ENCODE peak calls at places on chromosomes 6 and 20, in five cellular contexts. One of them, this sample, is unnamed.

GRCh38 chr6:10999994-11000393 is 44.1 kb downstream of the ELOVL2 start:
- DNase-seq in spleen: no peak
- DNase-seq in psoas muscle: no peak
- DNase-seq in transverse colon: no peak
- DNase-seq in right cardiac atrium: no peak
- DNase-seq in this sample: no peak

GRCh38 chr6:112231609-112232060 is 22.7 kb downstream of the LAMA4 start:
- DNase-seq in transverse colon: no peak
- DNase-seq in psoas muscle: no peak
- DNase-seq in right cardiac atrium: no peak
- DNase-seq in spleen: no peak
- DNase-seq in this sample: no peak

GRCh38 chr20:63969851-63970713 is at the start of gene ZNF512B:
- DNase-seq in right cardiac atrium: peak
- DNase-seq in transverse colon: peak
- DNase-seq in spleen: peak
- DNase-seq in psoas muscle: peak
- DNase-seq in this sample: peak

GRCh38 chr20:22684072-22684762 is 99.8 kb upstream of the FOXA2 start:
- DNase-seq in right cardiac atrium: peak
- DNase-seq in psoas muscle: peak
- DNase-seq in spleen: no peak
- DNase-seq in transverse colon: peak
- DNase-seq in this sample: peak

GRCh38 chr20:41232971-41233926 is 84.3 kb downstream of the ZHX3 start:
- DNase-seq in spleen: no peak
- DNase-seq in transverse colon: no peak
- DNase-seq in psoas muscle: no peak
- DNase-seq in right cardiac atrium: no peak
- DNase-seq in this sample: peak

GRCh38 chr20:11738852-11739251 is 178.8 kb upstream of the BTBD3 start:
- DNase-seq in psoas muscle: no peak
- DNase-seq in transverse colon: no peak
- DNase-seq in spleen: no peak
- DNase-seq in right cardiac atrium: no peak
- DNase-seq in this sample: no peak

GRCh38 chr6:11317885-11318771 is 85.7 kb upstream of the NEDD9 start:
- DNase-seq in transverse colon: peak
- DNase-seq in right cardiac atrium: peak
- DNase-seq in spleen: no peak
- DNase-seq in psoas muscle: peak
- DNase-seq in this sample: peak

GRCh38 chr20:18256440-18257090 is 31.8 kb upstream of the ZNF133 start:
- DNase-seq in psoas muscle: no peak
- DNase-seq in spleen: no peak
- DNase-seq in transverse colon: no peak
- DNase-seq in right cardiac atrium: no peak
- DNase-seq in this sample: no peak

GRCh38 chr6:123415844-123416468 is 220.8 kb downstream of the TRDN start:
- DNase-seq in psoas muscle: no peak
- DNase-seq in spleen: no peak
- DNase-seq in transverse colon: peak
- DNase-seq in right cardiac atrium: peak
- DNase-seq in this sample: peak

GRCh38 chr6:146041282-146041681 is 12.4 kb downstream of the GRM1 start:
- DNase-seq in spleen: no peak
- DNase-seq in psoas muscle: no peak
- DNase-seq in transverse colon: no peak
- DNase-seq in right cardiac atrium: no peak
- DNase-seq in this sample: peak

GRCh38 chr6:151436300-151436699 is 15.6 kb downstream of the RMND1 start:
- DNase-seq in spleen: no peak
- DNase-seq in transverse colon: no peak
- DNase-seq in right cardiac atrium: no peak
- DNase-seq in psoas muscle: no peak
- DNase-seq in this sample: no peak

GRCh38 chr6:90759662-90760061 is 172.8 kb upstream of the MAP3K7 start:
- DNase-seq in spleen: no peak
- DNase-seq in psoas muscle: no peak
- DNase-seq in transverse colon: no peak
- DNase-seq in right cardiac atrium: no peak
- DNase-seq in this sample: no peak

GRCh38 chr6:138673317-138674014 is 100.1 kb upstream of the CCDC28A start:
- DNase-seq in psoas muscle: no peak
- DNase-seq in right cardiac atrium: no peak
- DNase-seq in spleen: no peak
- DNase-seq in transverse colon: no peak
- DNase-seq in this sample: no peak

GRCh38 chr6:136077834-136078576 is 172.1 kb downstream of the MTFR2 start:
- DNase-seq in psoas muscle: peak
- DNase-seq in transverse colon: no peak
- DNase-seq in right cardiac atrium: no peak
- DNase-seq in spleen: no peak
- DNase-seq in this sample: no peak

GRCh38 chr6:55866110-55866509 is 9.3 kb downstream of the BMP5 start:
- DNase-seq in transverse colon: no peak
- DNase-seq in psoas muscle: no peak
- DNase-seq in spleen: no peak
- DNase-seq in right cardiac atrium: no peak
- DNase-seq in this sample: peak

GRCh38 chr6:149483849-149484635 is 772 bp downstream of the ZC3H12D start:
- DNase-seq in transverse colon: no peak
- DNase-seq in spleen: no peak
- DNase-seq in psoas muscle: no peak
- DNase-seq in right cardiac atrium: no peak
- DNase-seq in this sample: no peak

GRCh38 chr20:57130160-57130772 is 136.2 kb downstream of the BMP7 start:
- DNase-seq in spleen: no peak
- DNase-seq in transverse colon: no peak
- DNase-seq in right cardiac atrium: no peak
- DNase-seq in psoas muscle: no peak
- DNase-seq in this sample: peak

GRCh38 chr6:90605749-90606344 is 19.0 kb upstream of the MAP3K7 start:
- DNase-seq in psoas muscle: no peak
- DNase-seq in transverse colon: no peak
- DNase-seq in right cardiac atrium: no peak
- DNase-seq in spleen: no peak
- DNase-seq in this sample: no peak

GRCh38 chr6:89118931-89119330 is 1.1 kb upstream of the SRSF12 start:
- DNase-seq in spleen: no peak
- DNase-seq in transverse colon: no peak
- DNase-seq in right cardiac atrium: peak
- DNase-seq in psoas muscle: no peak
- DNase-seq in this sample: no peak

GRCh38 chr6:35311390-35312075 is 13.9 kb downstream of the DEF6 start:
- DNase-seq in transverse colon: peak
- DNase-seq in spleen: peak
- DNase-seq in psoas muscle: no peak
- DNase-seq in right cardiac atrium: no peak
- DNase-seq in this sample: no peak

GRCh38 chr6:54935739-54936138 is 89.2 kb downstream of the FAM83B start:
- DNase-seq in spleen: no peak
- DNase-seq in right cardiac atrium: no peak
- DNase-seq in psoas muscle: no peak
- DNase-seq in transverse colon: no peak
- DNase-seq in this sample: peak

GRCh38 chr6:131602913-131603312 is 25.1 kb downstream of the MED23 start:
- DNase-seq in spleen: no peak
- DNase-seq in right cardiac atrium: no peak
- DNase-seq in transverse colon: no peak
- DNase-seq in psoas muscle: no peak
- DNase-seq in this sample: peak

GRCh38 chr6:148681666-148682065 is 65.2 kb upstream of the UST start:
- DNase-seq in spleen: no peak
- DNase-seq in right cardiac atrium: no peak
- DNase-seq in transverse colon: no peak
- DNase-seq in psoas muscle: no peak
- DNase-seq in this sample: no peak

GRCh38 chr20:44585042-44585968 is 2.9 kb downstream of the PKIG start:
- DNase-seq in spleen: no peak
- DNase-seq in right cardiac atrium: no peak
- DNase-seq in transverse colon: no peak
- DNase-seq in psoas muscle: no peak
- DNase-seq in this sample: no peak

GRCh38 chr6:13096084-13096483 is 232.3 kb downstream of the TBC1D7 start:
- DNase-seq in psoas muscle: no peak
- DNase-seq in transverse colon: no peak
- DNase-seq in spleen: no peak
- DNase-seq in right cardiac atrium: no peak
- DNase-seq in this sample: no peak

GRCh38 chr20:39700527-39700926 is 738.4 kb downstream of the DHX35 start:
- DNase-seq in psoas muscle: no peak
- DNase-seq in right cardiac atrium: no peak
- DNase-seq in spleen: no peak
- DNase-seq in transverse colon: no peak
- DNase-seq in this sample: no peak

GRCh38 chr20:1130849-1131248 is 12.4 kb downstream of the PSMF1 start:
- DNase-seq in psoas muscle: peak
- DNase-seq in transverse colon: no peak
- DNase-seq in right cardiac atrium: peak
- DNase-seq in spleen: peak
- DNase-seq in this sample: no peak

GRCh38 chr6:29762051-29762450 is 38.8 kb downstream of the HLA-F start:
- DNase-seq in transverse colon: no peak
- DNase-seq in psoas muscle: no peak
- DNase-seq in right cardiac atrium: no peak
- DNase-seq in spleen: no peak
- DNase-seq in this sample: no peak

GRCh38 chr6:81752969-81753708 is 658 bp upstream of the TENT5A start:
- DNase-seq in right cardiac atrium: peak
- DNase-seq in transverse colon: peak
- DNase-seq in spleen: peak
- DNase-seq in psoas muscle: peak
- DNase-seq in this sample: peak

GRCh38 chr6:157045831-157046454 is 268.8 kb downstream of the ARID1B start:
- DNase-seq in psoas muscle: no peak
- DNase-seq in right cardiac atrium: no peak
- DNase-seq in spleen: no peak
- DNase-seq in transverse colon: no peak
- DNase-seq in this sample: peak

GRCh38 chr6:122947355-122947754 is 48.7 kb upstream of the CLVS2 start:
- DNase-seq in spleen: no peak
- DNase-seq in right cardiac atrium: no peak
- DNase-seq in transverse colon: no peak
- DNase-seq in psoas muscle: no peak
- DNase-seq in this sample: peak

GRCh38 chr6:52590634-52590985 is 13.8 kb upstream of the TRAM2 start:
- DNase-seq in spleen: no peak
- DNase-seq in psoas muscle: no peak
- DNase-seq in transverse colon: no peak
- DNase-seq in right cardiac atrium: no peak
- DNase-seq in this sample: no peak
- H3K27ac ChIP-seq in spleen: no peak
- H3K27ac ChIP-seq in psoas muscle: no peak
- H3K27ac ChIP-seq in transverse colon: no peak
- H3K27ac ChIP-seq in right cardiac atrium: no peak
- H3K27ac ChIP-seq in this sample: peak

GRCh38 chr6:73706971-73707370 is 11.0 kb downstream of the CD109 start:
- DNase-seq in spleen: no peak
- DNase-seq in right cardiac atrium: no peak
- DNase-seq in transverse colon: no peak
- DNase-seq in psoas muscle: no peak
- DNase-seq in this sample: no peak

GRCh38 chr6:73702444-73702843 is 6.4 kb downstream of the CD109 start:
- DNase-seq in spleen: no peak
- DNase-seq in transverse colon: no peak
- DNase-seq in psoas muscle: no peak
- DNase-seq in right cardiac atrium: no peak
- DNase-seq in this sample: no peak

GRCh38 chr6:73704260-73704659 is 8.3 kb downstream of the CD109 start:
- DNase-seq in spleen: no peak
- DNase-seq in right cardiac atrium: no peak
- DNase-seq in transverse colon: no peak
- DNase-seq in psoas muscle: no peak
- DNase-seq in this sample: peak

GRCh38 chr6:73703514-73703913 is 7.5 kb downstream of the CD109 start:
- DNase-seq in transverse colon: no peak
- DNase-seq in spleen: no peak
- DNase-seq in right cardiac atrium: no peak
- DNase-seq in psoas muscle: no peak
- DNase-seq in this sample: no peak

DNA sequence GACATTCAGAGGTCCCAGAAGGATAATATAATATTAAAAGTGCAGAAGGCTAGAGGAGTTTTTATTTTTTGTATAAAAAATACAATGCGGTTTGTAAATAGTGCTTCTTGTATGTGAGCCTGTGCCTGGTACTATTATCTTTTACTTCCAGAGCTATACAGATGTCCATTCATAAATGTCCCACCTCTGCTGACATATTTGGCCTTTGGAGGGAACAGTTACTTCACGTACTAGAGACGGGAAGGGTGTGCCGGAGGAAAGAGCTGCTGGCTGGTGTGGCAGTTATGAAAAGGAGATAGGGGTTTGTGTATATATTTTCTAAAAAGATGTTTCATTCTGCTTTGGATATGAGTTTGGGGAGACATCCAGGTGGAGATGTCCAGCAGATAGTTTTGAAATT is 8.8 kb downstream of the CD109 start:
- DNase-seq in right cardiac atrium: no peak
- DNase-seq in psoas muscle: no peak
- DNase-seq in spleen: no peak
- DNase-seq in transverse colon: no peak
- DNase-seq in this sample: no peak
- H3K4me3 ChIP-seq in right cardiac atrium: no peak
- H3K4me3 ChIP-seq in psoas muscle: no peak
- H3K4me3 ChIP-seq in spleen: no peak
- H3K4me3 ChIP-seq in transverse colon: no peak
- H3K4me3 ChIP-seq in this sample: no peak

GRCh38 chr6:155110721-155111120 is 115.6 kb downstream of the TIAM2 start:
- DNase-seq in right cardiac atrium: no peak
- DNase-seq in transverse colon: no peak
- DNase-seq in spleen: no peak
- DNase-seq in psoas muscle: no peak
- DNase-seq in this sample: no peak

GRCh38 chr6:155103816-155104366 is 108.8 kb downstream of the TIAM2 start:
- DNase-seq in spleen: no peak
- DNase-seq in psoas muscle: no peak
- DNase-seq in transverse colon: no peak
- DNase-seq in right cardiac atrium: no peak
- DNase-seq in this sample: no peak

GRCh38 chr6:155108070-155108815 is 113.1 kb downstream of the TIAM2 start:
- DNase-seq in psoas muscle: no peak
- DNase-seq in right cardiac atrium: no peak
- DNase-seq in transverse colon: no peak
- DNase-seq in spleen: no peak
- DNase-seq in this sample: no peak

GRCh38 chr6:155106456-155107107 is 111.5 kb downstream of the TIAM2 start:
- DNase-seq in psoas muscle: no peak
- DNase-seq in spleen: no peak
- DNase-seq in right cardiac atrium: no peak
- DNase-seq in transverse colon: no peak
- DNase-seq in this sample: no peak

GRCh38 chr6:155107432-155108069 is 112.4 kb downstream of the TIAM2 start:
- DNase-seq in spleen: no peak
- DNase-seq in right cardiac atrium: no peak
- DNase-seq in psoas muscle: no peak
- DNase-seq in transverse colon: no peak
- DNase-seq in this sample: no peak
- H3K27ac ChIP-seq in spleen: no peak
- H3K27ac ChIP-seq in right cardiac atrium: no peak
- H3K27ac ChIP-seq in psoas muscle: peak
- H3K27ac ChIP-seq in transverse colon: no peak
- H3K27ac ChIP-seq in this sample: no peak

GRCh38 chr6:15434263-15434662 is 188.4 kb downstream of the JARID2 start:
- DNase-seq in transverse colon: no peak
- DNase-seq in psoas muscle: no peak
- DNase-seq in spleen: no peak
- DNase-seq in right cardiac atrium: no peak
- DNase-seq in this sample: no peak
- H3K4me3 ChIP-seq in transverse colon: no peak
- H3K4me3 ChIP-seq in psoas muscle: no peak
- H3K4me3 ChIP-seq in spleen: no peak
- H3K4me3 ChIP-seq in right cardiac atrium: no peak
- H3K4me3 ChIP-seq in this sample: no peak

This sample was measured in hepatocyte.